ENCODE peak calls at places on chromosome 20, in ten cellular contexts. M is CD8-positive, alpha-beta memory T cell; I is cardiac muscle cell; E is SJSA1; T is heart left ventricle; H is OCI-LY7; A is psoas muscle; L is tibial nerve; C is MM.1S; F is esophagus squamous epithelium. U is an unnamed sample. For H3K4me1, the result is how much of the 10 kb centered on the place peaks cover.

GRCh38 chr20:11796041-11796440 is 121.7 kb upstream of the BTBD3 start:
- DNase-seq in C (no peak), I (no peak), H (no peak), A (no peak), L (no peak), T (no peak), E (no peak), F (no peak), M (no peak), U (no peak)

GRCh38 chr20:31822421-31823330 is 3.5 kb downstream of the MYLK2 start:
- DNase-seq in M (peak), H (peak), E (peak), A (peak), C (peak), I (peak), F (no peak), L (peak), T (peak), U (peak)

GRCh38 chr20:32536861-32537656 is 48.1 kb downstream of the NOL4L start:
- DNase-seq in H (peak), F (no peak), L (no peak), A (peak), I (no peak), E (no peak), M (peak), C (peak), T (peak), U (peak)

GRCh38 chr20:20452254-20452676 is 84.4 kb downstream of the INSM1 start:
- DNase-seq in A (peak), M (peak), H (no peak), L (peak), T (peak), E (no peak), F (peak), I (peak), C (no peak), U (peak)

GRCh38 chr20:38181207-38181693 is 16.2 kb upstream of the TGM2 start:
- DNase-seq in T (no peak), C (peak), E (no peak), I (no peak), H (no peak), A (no peak), L (no peak), F (no peak), M (no peak), U (no peak)

GRCh38 chr20:47352332-47353223 is 3.9 kb downstream of the ZMYND8 start:
- DNase-seq in C (peak), A (no peak), F (no peak), T (no peak), H (peak), I (no peak), L (no peak), M (no peak), E (no peak), U (peak)

GRCh38 chr20:37007898-37008649 is 56.6 kb upstream of the SAMHD1 start:
- DNase-seq in M (peak), I (peak), T (no peak), L (no peak), E (no peak), C (peak), F (no peak), A (no peak), H (peak), U (no peak)

GRCh38 chr20:16528078-16528477 is 45.2 kb downstream of the KIF16B start:
- DNase-seq in T (no peak), L (no peak), A (peak), H (no peak), E (no peak), F (no peak), I (no peak), C (no peak), M (no peak), U (peak)

GRCh38 chr20:11117808-11118528 is 444.2 kb upstream of the JAG1 start:
- DNase-seq in F (no peak), T (no peak), C (no peak), L (no peak), A (peak), M (no peak), E (peak), I (no peak), H (no peak), U (no peak)

GRCh38 chr20:47984437-47984836 is 199.2 kb upstream of the SULF2 start:
- DNase-seq in F (no peak), H (no peak), E (no peak), A (no peak), M (no peak), I (no peak), L (no peak), T (no peak), C (no peak), U (no peak)

GRCh38 chr20:38727602-38728236 is 3.4 kb downstream of the SLC32A1 start:
- DNase-seq in H (no peak), M (no peak), C (no peak), L (no peak), I (no peak), E (no peak), T (no peak), A (no peak), F (no peak), U (no peak)

GRCh38 chr20:40897177-40897700 is 131.4 kb upstream of the TOP1 start:
- DNase-seq in M (no peak), H (no peak), C (no peak), E (no peak), T (no peak), I (no peak), F (no peak), A (no peak), L (no peak), U (no peak)

GRCh38 chr20:60507087-60507684 is 549.0 kb downstream of the CDH26 start:
- DNase-seq in H (no peak), C (no peak), A (no peak), T (no peak), I (no peak), L (no peak), E (no peak), F (no peak), M (no peak), U (no peak)

GRCh38 chr20:47676219-47676721 is 109.0 kb downstream of the SULF2 start:
- DNase-seq in F (no peak), L (no peak), I (peak), M (no peak), T (no peak), C (no peak), A (no peak), H (no peak), E (no peak), U (no peak)

GRCh38 chr20:11553603-11554002 is 364.1 kb upstream of the BTBD3 start:
- DNase-seq in L (no peak), I (no peak), M (no peak), F (no peak), A (no peak), E (no peak), C (no peak), H (no peak), T (no peak), U (no peak)

GRCh38 chr20:18679020-18679419 is 91.2 kb downstream of the DTD1 start:
- DNase-seq in T (no peak), H (no peak), M (no peak), E (no peak), F (no peak), A (no peak), C (peak), L (no peak), I (no peak), U (no peak)

GRCh38 chr20:8535403-8536003 is 403.4 kb downstream of the PLCB1 start:
- DNase-seq in I (peak), H (peak), C (peak), F (no peak), L (no peak), E (no peak), A (no peak), M (no peak), T (no peak), U (no peak)

GRCh38 chr20:45306431-45306982 is at the start of gene RBPJL:
- DNase-seq in F (no peak), M (no peak), C (no peak), I (peak), H (peak), A (no peak), L (no peak), E (no peak), T (no peak), U (no peak)

GRCh38 chr20:11549172-11550117 is 368.2 kb upstream of the BTBD3 start:
- DNase-seq in A (no peak), F (no peak), M (no peak), E (no peak), H (no peak), T (no peak), C (no peak), L (no peak), I (no peak), U (no peak)

GRCh38 chr20:44814937-44815336 is 4.6 kb upstream of the RIMS4 start:
- DNase-seq in L (no peak), H (no peak), A (no peak), E (no peak), F (no peak), I (no peak), C (no peak), M (no peak), T (no peak), U (no peak)

GRCh38 chr20:56631990-56632327 is 2.9 kb downstream of the TFAP2C start:
- DNase-seq in I (no peak), C (no peak), H (no peak), F (no peak), E (no peak), L (no peak), T (no peak), A (no peak), M (no peak), U (no peak)

DNA sequence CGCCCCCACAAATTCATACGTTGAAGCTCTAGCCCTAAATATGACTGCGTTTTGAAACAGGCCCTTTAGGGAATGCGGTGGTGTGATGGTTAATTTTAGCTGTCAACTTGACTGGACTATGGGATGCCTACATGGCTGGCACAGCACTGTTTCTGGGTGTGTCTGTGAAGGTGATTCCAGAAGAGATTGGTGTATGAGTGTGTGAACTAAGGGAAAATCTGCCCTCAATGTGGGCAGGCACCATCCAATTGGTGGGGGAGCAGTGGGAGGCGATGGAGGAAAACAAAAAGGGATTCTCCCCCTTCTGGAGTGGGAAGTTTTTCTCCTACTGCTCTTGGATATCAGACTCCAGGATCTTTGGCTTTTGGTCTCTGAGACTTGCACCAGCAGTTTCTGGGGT is 52.5 kb downstream of the TRPC4AP start:
- DNase-seq in C (no peak), L (no peak), F (no peak), M (no peak), E (no peak), I (no peak), A (no peak), H (no peak), T (no peak), U (no peak)
- H3K4me1 ChIP-seq in C (under half), L (under half), F (under half), M (under half), E (under half), I (under half), A (under half), H (under half), T (under half), U (under half)

GRCh38 chr20:23084845-23085355 is 1.2 kb downstream of the CD93 start:
- DNase-seq in H (no peak), A (no peak), E (no peak), L (no peak), T (peak), C (no peak), M (no peak), I (no peak), F (no peak), U (no peak)

GRCh38 chr20:23081263-23081811 is 4.8 kb downstream of the CD93 start:
- DNase-seq in A (no peak), C (no peak), H (no peak), F (no peak), I (no peak), L (no peak), M (no peak), T (no peak), E (no peak), U (no peak)

GRCh38 chr20:23084282-23084844 is 1.8 kb downstream of the CD93 start:
- DNase-seq in L (no peak), M (no peak), I (no peak), T (no peak), F (no peak), H (no peak), E (no peak), A (no peak), C (no peak), U (no peak)

GRCh38 chr20:23083553-23084220 is 2.4 kb downstream of the CD93 start:
- DNase-seq in I (no peak), H (no peak), A (no peak), C (no peak), F (no peak), E (no peak), T (no peak), L (no peak), M (no peak), U (no peak)

GRCh38 chr20:23082846-23083552 is 3.1 kb downstream of the CD93 start:
- DNase-seq in M (no peak), T (no peak), I (peak), H (no peak), L (no peak), F (no peak), C (no peak), A (no peak), E (no peak), U (no peak)
- H3K4me3 ChIP-seq in M (no peak), T (peak), I (no peak), H (no peak), L (peak), F (peak), C (no peak), A (peak), E (no peak), U (peak)

DNA sequence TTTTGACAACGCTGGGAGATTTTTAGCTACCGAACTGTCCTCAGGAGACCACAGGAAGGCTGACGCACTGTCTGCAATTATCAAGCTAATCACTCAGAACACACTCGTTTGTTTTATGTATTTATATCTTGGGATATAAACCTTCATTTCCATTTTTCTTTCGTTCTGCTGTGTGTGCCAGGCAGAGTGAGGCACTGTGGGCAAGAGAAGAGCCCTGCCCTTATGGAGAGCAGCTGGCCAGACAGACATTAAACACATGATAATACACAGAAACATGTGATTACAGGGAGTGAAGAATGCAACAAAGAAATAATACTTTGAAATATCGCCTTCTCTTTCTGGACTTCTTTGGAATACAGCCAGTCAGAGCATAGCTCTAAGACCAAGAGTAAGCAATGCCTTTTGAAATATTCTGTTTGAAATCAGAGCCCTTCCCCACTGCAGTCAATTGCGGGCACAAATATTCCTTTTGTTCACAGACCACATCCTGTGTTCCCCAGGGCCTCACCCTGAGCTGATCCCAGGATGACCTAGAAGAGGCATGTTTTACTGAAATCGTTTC is 96.8 kb downstream of the ANKRD60 start:
- DNase-seq in F (no peak), T (no peak), A (no peak), I (no peak), M (no peak), L (no peak), H (no peak), C (no peak), E (peak), U (no peak)
- H3K4me1 ChIP-seq in F (half or more), T (under half), A (under half), I (under half), M (under half), L (under half), H (under half), C (under half), E (half or more), U (under half)

GRCh38 chr20:2749343-2749950 is 51.0 kb downstream of the CPXM1 start:
- DNase-seq in L (no peak), H (no peak), C (no peak), T (no peak), M (no peak), A (no peak), I (no peak), F (no peak), E (peak), U (peak)
- H3K4me3 ChIP-seq in L (no peak), H (no peak), C (no peak), T (no peak), M (no peak), A (no peak), I (no peak), F (no peak), E (no peak), U (no peak)

GRCh38 chr20:58398254-58398653 is 9.2 kb downstream of the VAPB start:
- DNase-seq in A (no peak), E (no peak), H (no peak), T (no peak), I (no peak), C (no peak), L (peak), F (no peak), M (no peak), U (no peak)
- H3K4me1 ChIP-seq in A (under half), E (under half), H (under half), T (under half), I (under half), C (under half), L (under half), F (half or more), M (half or more), U (under half)

DNA sequence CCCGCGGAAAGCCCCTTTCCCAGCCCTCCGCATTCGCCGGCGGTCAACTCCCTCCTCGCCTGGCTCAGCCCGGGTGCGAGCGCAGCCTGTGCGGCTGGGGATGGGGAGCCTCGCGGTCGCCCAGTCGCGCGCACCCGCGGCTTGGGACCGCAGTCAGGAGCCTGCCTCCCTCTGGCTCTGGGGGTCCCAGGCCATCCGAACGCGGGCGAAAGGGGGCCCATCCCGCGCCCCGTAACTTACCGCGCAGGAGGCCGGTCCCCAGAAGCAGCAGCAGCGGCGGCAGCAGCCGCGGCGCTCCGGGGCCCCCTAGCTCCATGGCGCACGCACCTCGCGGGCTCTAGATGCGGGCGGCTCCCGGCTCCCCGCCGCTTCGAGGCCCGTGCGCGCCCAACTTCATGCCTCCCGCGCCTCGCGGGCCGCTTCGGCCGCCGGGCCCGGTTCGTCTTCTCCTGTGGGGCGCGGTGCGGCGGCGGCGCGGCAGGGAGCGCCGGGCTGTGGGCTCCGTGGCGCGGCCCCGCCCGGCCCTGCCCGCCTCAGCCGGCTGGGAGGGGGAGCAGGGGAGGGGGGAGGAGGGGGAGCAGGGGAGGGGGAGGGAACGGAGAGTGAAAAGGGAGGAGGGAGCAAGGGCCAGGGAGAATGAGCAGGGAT is at the start of gene CHRNA4:
- DNase-seq in I (peak), F (no peak), E (no peak), A (no peak), M (no peak), T (peak), C (no peak), H (no peak), L (no peak), U (no peak)
- H3K4me3 ChIP-seq in I (peak), F (no peak), E (no peak), A (no peak), M (no peak), T (no peak), C (no peak), H (no peak), L (no peak), U (no peak)

GRCh38 chr20:17646901-17647301 is 35.1 kb downstream of the RRBP1 start:
- DNase-seq in M (no peak), H (peak), L (no peak), C (no peak), E (no peak), F (no peak), I (no peak), A (no peak), T (peak), U (peak)

GRCh38 chr20:17648306-17648646 is 33.8 kb downstream of the RRBP1 start:
- DNase-seq in T (peak), E (no peak), I (peak), M (no peak), C (no peak), A (peak), H (peak), L (no peak), F (no peak), U (peak)

GRCh38 chr20:17646209-17646717 is 35.8 kb downstream of the RRBP1 start:
- DNase-seq in I (no peak), E (no peak), C (no peak), T (peak), H (no peak), F (no peak), A (no peak), M (no peak), L (no peak), U (peak)

GRCh38 chr20:17648782-17649730 is 33.0 kb downstream of the RRBP1 start:
- DNase-seq in M (peak), E (no peak), L (no peak), F (no peak), C (no peak), I (peak), A (no peak), T (no peak), H (peak), U (peak)

GRCh38 chr20:17647391-17648305 is 34.4 kb downstream of the RRBP1 start:
- DNase-seq in A (no peak), T (peak), I (no peak), L (no peak), C (no peak), H (no peak), F (no peak), M (no peak), E (no peak), U (peak)
- H3K4me1 ChIP-seq in A (half or more), T (under half), I (half or more), L (under half), C (under half), H (half or more), F (half or more), M (under half), E (under half), U (half or more)

GRCh38 chr20:51889466-51889865 is 87.1 kb upstream of the SALL4 start:
- DNase-seq in T (no peak), I (no peak), E (no peak), F (no peak), L (no peak), H (no peak), A (no peak), C (no peak), M (no peak), U (no peak)
- H3K4me3 ChIP-seq in T (no peak), I (no peak), E (no peak), F (no peak), L (no peak), H (no peak), A (no peak), C (no peak), M (no peak), U (no peak)

GRCh38 chr20:3786126-3786484 is 435 bp downstream of the CENPB start:
- DNase-seq in C (no peak), M (no peak), A (peak), L (no peak), I (peak), H (no peak), E (peak), T (peak), F (no peak), U (peak)

GRCh38 chr20:3783516-3784225 is 2.4 kb upstream of the SPEF1 start:
- DNase-seq in L (no peak), E (no peak), I (no peak), T (peak), F (no peak), C (no peak), A (no peak), H (no peak), M (no peak), U (no peak)

GRCh38 chr20:3784226-3784853 is 2.2 kb downstream of the CENPB start:
- DNase-seq in T (peak), L (no peak), A (no peak), I (no peak), H (no peak), E (no peak), F (no peak), M (no peak), C (no peak), U (no peak)

GRCh38 chr20:3785240-3786125 is 1.1 kb downstream of the CENPB start:
- DNase-seq in M (no peak), T (no peak), E (no peak), F (no peak), C (no peak), H (no peak), L (no peak), I (no peak), A (peak), U (peak)

GRCh38 chr20:3784863-3785239 is 1.7 kb downstream of the CENPB start:
- DNase-seq in T (no peak), M (no peak), A (no peak), H (no peak), C (no peak), I (no peak), L (no peak), E (no peak), F (no peak), U (no peak)
- H3K4me1 ChIP-seq in T (under half), M (under half), A (under half), H (under half), C (under half), I (under half), L (under half), E (under half), F (half or more), U (under half)